ENCODE peak calls at places on chromosomes 1 and 21, in six cellular contexts. D, S, H, B, G and A are unnamed samples.

GRCh38 chr21:29656504-29657227 is 283.1 kb downstream of the GRIK1 start:
- DNase-seq in D (no peak), S (peak), H (peak), B (no peak), G (no peak), A (no peak)

GRCh38 chr1:192954705-192955265 is 104.4 kb downstream of the UCHL5 start:
- DNase-seq in D (no peak), S (no peak), H (no peak), B (no peak), G (no peak), A (no peak)

GRCh38 chr1:162206749-162207635 is 137.5 kb downstream of the NOS1AP start:
- DNase-seq in D (peak), S (no peak), H (no peak), B (no peak), G (no peak), A (no peak)

GRCh38 chr1:171545523-171545922 is 60.2 kb downstream of the PRRC2C start:
- DNase-seq in D (no peak), S (no peak), H (no peak), B (no peak), G (no peak), A (no peak)

GRCh38 chr1:14549897-14550635 is 48.4 kb upstream of the KAZN start:
- DNase-seq in D (no peak), S (no peak), H (no peak), B (no peak), G (no peak), A (no peak)

GRCh38 chr1:154772056-154772455 is 98.0 kb downstream of the KCNN3 start:
- DNase-seq in D (peak), S (no peak), H (no peak), B (no peak), G (no peak), A (no peak)

GRCh38 chr1:154996966-154997701 is 3.7 kb downstream of the LENEP start:
- DNase-seq in D (peak), S (no peak), H (no peak), B (no peak), G (no peak), A (no peak)

GRCh38 chr1:46173361-46173856 is 1.5 kb upstream of the TSPAN1 start:
- DNase-seq in D (no peak), S (no peak), H (peak), B (no peak), G (no peak), A (no peak)

GRCh38 chr1:235087906-235088305 is 40.7 kb downstream of the TOMM20 start:
- DNase-seq in D (no peak), S (no peak), H (no peak), B (no peak), G (no peak), A (no peak)

GRCh38 chr1:235088440-235088839 is 40.2 kb downstream of the TOMM20 start:
- DNase-seq in D (no peak), S (no peak), H (no peak), B (no peak), G (no peak), A (no peak)

GRCh38 chr1:235088907-235089306 is 39.7 kb downstream of the TOMM20 start:
- DNase-seq in D (no peak), S (no peak), H (no peak), B (no peak), G (no peak), A (no peak)

GRCh38 chr1:235093013-235093618 is 35.5 kb downstream of the TOMM20 start:
- DNase-seq in D (peak), S (no peak), H (peak), B (no peak), G (no peak), A (no peak)

GRCh38 chr1:235090406-235091069 is 38.1 kb downstream of the TOMM20 start:
- DNase-seq in D (peak), S (no peak), H (no peak), B (no peak), G (peak), A (peak)
- H3K27ac ChIP-seq in D (no peak), S (peak), H (no peak), B (no peak), G (peak), A (no peak)

GRCh38 chr1:35043498-35043897 is 11.8 kb upstream of the ZMYM6 start:
- DNase-seq in D (no peak), S (no peak), H (no peak), B (no peak), G (no peak), A (no peak)
- H3K27ac ChIP-seq in D (no peak), S (no peak), H (no peak), B (no peak), G (no peak), A (no peak)

GRCh38 chr1:43300661-43301094 is at the start of gene TIE1:
- DNase-seq in D (no peak), S (no peak), H (no peak), B (no peak), G (no peak), A (no peak)
- H3K27ac ChIP-seq in D (no peak), S (no peak), H (no peak), B (peak), G (no peak), A (no peak)

GRCh38 chr1:172824199-172824598 is 165.3 kb downstream of the FASLG start:
- DNase-seq in D (no peak), S (no peak), H (no peak), B (no peak), G (no peak), A (no peak)

GRCh38 chr1:172818841-172819527 is 160.1 kb downstream of the FASLG start:
- DNase-seq in D (peak), S (no peak), H (no peak), B (no peak), G (no peak), A (no peak)

GRCh38 chr1:172821609-172822274 is 162.8 kb downstream of the FASLG start:
- DNase-seq in D (no peak), S (no peak), H (peak), B (no peak), G (no peak), A (no peak)

GRCh38 chr1:172823534-172823933 is 164.6 kb downstream of the FASLG start:
- DNase-seq in D (no peak), S (no peak), H (peak), B (no peak), G (no peak), A (no peak)

DNA sequence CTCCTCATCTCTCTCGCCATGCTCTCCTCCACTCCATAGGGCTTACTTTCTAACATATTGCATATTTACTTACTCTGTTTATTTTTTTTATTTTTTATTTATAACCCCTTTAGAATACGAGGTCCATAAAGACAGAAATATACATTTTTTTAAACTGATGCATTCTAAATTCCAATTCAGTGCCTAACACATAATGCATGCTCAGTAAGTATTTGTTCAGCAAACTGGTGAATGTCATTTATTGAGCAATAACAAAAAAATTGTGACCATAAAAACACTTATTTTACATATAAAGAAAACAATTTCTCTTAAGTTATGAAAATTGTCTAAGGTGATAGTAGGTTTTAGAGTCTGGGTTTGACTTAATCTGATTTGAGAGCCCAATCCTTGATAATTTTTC is 161.9 kb downstream of the FASLG start:
- DNase-seq in D (no peak), S (no peak), H (no peak), B (no peak), G (no peak), A (no peak)
- H3K27ac ChIP-seq in D (no peak), S (no peak), H (no peak), B (no peak), G (no peak), A (no peak)

GRCh38 chr1:22440582-22440981 is 11.1 kb upstream of the ZBTB40 start:
- DNase-seq in D (no peak), S (no peak), H (no peak), B (no peak), G (no peak), A (no peak)
- H3K27ac ChIP-seq in D (no peak), S (no peak), H (no peak), B (no peak), G (no peak), A (no peak)

DNA sequence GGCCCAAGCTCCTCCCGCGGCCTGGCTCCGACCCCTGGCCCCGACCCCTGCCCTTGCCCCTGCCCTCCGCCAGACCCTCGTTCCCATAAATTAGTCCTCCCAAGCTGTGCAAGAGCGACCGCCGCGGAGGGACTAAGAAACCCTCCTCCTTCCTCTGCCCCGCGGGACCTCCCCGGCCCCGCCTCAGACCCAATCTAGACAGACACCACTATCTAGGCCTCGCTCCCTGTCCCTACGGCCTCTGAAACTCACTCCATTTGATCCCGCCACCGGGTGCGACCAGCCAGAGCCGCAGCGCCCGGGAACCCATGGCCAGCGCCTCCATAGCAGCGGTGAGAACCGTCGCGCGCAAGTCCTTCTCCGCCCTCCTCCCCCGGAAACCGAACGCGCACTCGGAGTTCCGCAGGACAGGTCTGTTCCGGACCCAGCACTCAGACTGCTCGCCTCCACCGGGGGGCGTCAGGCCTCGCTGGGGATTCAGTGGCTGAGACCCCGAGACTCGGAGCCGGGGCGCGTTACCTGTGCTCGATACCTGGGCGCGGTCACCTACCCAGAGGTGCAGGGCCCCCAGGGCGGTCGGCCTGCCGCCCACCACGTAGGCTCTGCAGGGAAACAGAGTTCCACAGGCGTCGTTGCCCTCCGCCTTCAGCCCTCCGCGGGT is at the start of gene MRPL39:
- DNase-seq in D (peak), S (peak), H (peak), B (peak), G (peak), A (peak)
- H3K27ac ChIP-seq in D (no peak), S (peak), H (peak), B (peak), G (peak), A (no peak)